ENCODE peak calls at places on chromosome 16, in ten cellular contexts. A is HL-60, Z is cardiac fibroblast, C is Caco-2, X is right lobe of liver, H is tibial nerve, Y is RWPE1, O is GM12865, T is A549, F is pancreas. E is an unnamed sample.

GRCh38 chr16:67257486-67258159 is 8.8 kb downstream of the SLC9A5 start:
- DNase-seq in A (no peak), Z (peak; percentile 55), C (no peak), X (peak; percentile 22), H (no peak), Y (no peak), O (no peak), T (no peak), F (no peak), E (no peak)

GRCh38 chr16:80544326-80544725 is 3.5 kb downstream of the DYNLRB2 start:
- DNase-seq in A (no peak), Z (no peak), C (no peak), X (no peak), H (no peak), Y (no peak), O (no peak), T (no peak), F (no peak), E (no peak)

GRCh38 chr16:66275795-66276428 is 90.6 kb upstream of the CDH5 start:
- DNase-seq in A (peak; percentile 28), Z (peak; percentile 87), C (peak; percentile 71), X (no peak), H (peak; percentile 33), Y (peak; percentile 25), O (peak; percentile 43), T (peak; percentile 65), F (no peak), E (peak; percentile 47)

GRCh38 chr16:17348042-17348783 is 122.5 kb downstream of the XYLT1 start:
- DNase-seq in A (peak; percentile 73), Z (no peak), C (no peak), X (no peak), H (no peak), Y (no peak), O (no peak), T (no peak), F (no peak), E (no peak)

GRCh38 chr16:11036868-11037410 is 92.6 kb downstream of the CLEC16A start:
- DNase-seq in A (no peak), Z (no peak), C (no peak), X (no peak), H (no peak), Y (no peak), O (no peak), T (no peak), F (no peak), E (no peak)

GRCh38 chr16:47260496-47260895 is 116.8 kb upstream of the NETO2 start:
- DNase-seq in A (no peak), Z (no peak), C (no peak), X (no peak), H (no peak), Y (no peak), O (no peak), T (no peak), F (no peak), E (no peak)

GRCh38 chr16:75774197-75774596 is 47.9 kb upstream of the CPHXL start:
- DNase-seq in A (no peak), Z (no peak), C (no peak), X (no peak), H (no peak), Y (no peak), O (no peak), T (no peak), F (no peak), E (no peak)

GRCh38 chr16:71700822-71701221 is 23.7 kb downstream of the PHLPP2 start:
- DNase-seq in A (no peak), Z (no peak), C (no peak), X (no peak), H (no peak), Y (no peak), O (no peak), T (no peak), F (no peak), E (no peak)

GRCh38 chr16:58024673-58025350 is 742 bp upstream of the MMP15 start:
- DNase-seq in A (peak; percentile 21), Z (peak; percentile 21), C (peak; percentile 97), X (peak; percentile 95), H (no peak), Y (no peak), O (peak; percentile 24), T (no peak), F (peak; percentile 90), E (no peak)

DNA sequence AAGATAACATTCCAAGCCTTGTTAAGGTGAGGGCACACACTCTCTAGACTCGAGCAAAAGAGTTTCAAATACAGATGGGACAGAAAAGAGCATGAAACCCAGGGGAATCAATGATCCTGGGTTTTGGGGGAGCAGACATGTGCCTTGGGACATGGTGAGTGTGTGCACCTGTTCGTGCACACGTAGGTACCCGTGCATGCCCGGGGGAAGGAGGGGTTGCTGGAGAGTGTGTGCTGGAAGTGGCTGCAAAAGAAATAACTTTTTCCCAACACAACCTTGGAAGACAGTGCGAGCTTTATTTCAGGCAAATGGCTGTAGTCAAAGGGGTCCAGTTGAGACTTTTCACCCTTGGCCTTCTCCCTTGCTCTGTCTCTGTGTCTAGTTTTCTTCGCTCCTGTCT is 62.6 kb downstream of the C16orf78 start:
- DNase-seq in A (no peak), Z (no peak), C (no peak), X (no peak), H (no peak), Y (no peak), O (no peak), T (no peak), F (no peak), E (no peak)
- TF ChIP-seq CTCF in A (no peak), Z (no peak), C (no peak), X (no peak), H (no peak), Y (no peak), O (no peak), T (no peak), F (no peak), E (no peak)

DNA sequence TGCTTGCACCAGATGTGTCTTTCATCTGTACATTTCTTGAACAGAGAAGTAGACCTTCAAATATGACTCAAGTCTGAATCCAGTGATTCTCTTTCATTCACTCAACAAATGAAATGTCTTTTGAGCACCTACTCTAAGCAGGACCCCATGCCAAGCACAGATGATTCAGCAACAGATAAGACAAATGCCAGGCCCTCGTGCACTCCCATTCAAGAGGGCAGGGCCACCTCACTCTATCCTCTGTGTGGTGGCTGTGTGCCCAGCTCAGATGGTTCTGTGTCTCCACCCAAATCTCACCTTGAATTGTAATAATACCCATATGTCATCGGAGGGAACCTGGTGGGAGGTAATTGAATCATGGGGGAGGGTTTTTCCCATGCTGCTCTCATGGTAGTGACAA is 74.1 kb upstream of the NKD1 start:
- DNase-seq in A (no peak), Z (no peak), C (no peak), X (no peak), H (no peak), Y (no peak), O (peak; percentile 36), T (no peak), F (no peak), E (no peak)
- TF ChIP-seq CTCF in A (no peak), Z (no peak), C (no peak), X (no peak), H (no peak), Y (no peak), O (no peak), T (no peak), F (no peak), E (no peak)

GRCh38 chr16:19523559-19524355 is at the start of gene CCP110:
- DNase-seq in A (peak; percentile 98), Z (peak; percentile 97), C (peak; percentile 92), X (peak; percentile 99), H (peak; percentile 94), Y (peak; percentile 94), O (peak; percentile 97), T (peak; percentile 95), F (peak; percentile 98), E (peak; percentile 93)

GRCh38 chr16:19522369-19523159 is 666 bp upstream of the GDE1 start:
- DNase-seq in A (no peak), Z (no peak), C (no peak), X (no peak), H (no peak), Y (no peak), O (peak; percentile 2), T (no peak), F (no peak), E (no peak)

GRCh38 chr16:19520861-19521331 is 1.0 kb downstream of the GDE1 start:
- DNase-seq in A (peak; percentile 14), Z (no peak), C (no peak), X (no peak), H (no peak), Y (no peak), O (peak; percentile 53), T (no peak), F (no peak), E (peak; percentile 20)

GRCh38 chr16:19523184-19523558 is 571 bp upstream of the CCP110 start:
- DNase-seq in A (no peak), Z (no peak), C (no peak), X (no peak), H (no peak), Y (no peak), O (peak; percentile 2), T (no peak), F (no peak), E (no peak)

DNA sequence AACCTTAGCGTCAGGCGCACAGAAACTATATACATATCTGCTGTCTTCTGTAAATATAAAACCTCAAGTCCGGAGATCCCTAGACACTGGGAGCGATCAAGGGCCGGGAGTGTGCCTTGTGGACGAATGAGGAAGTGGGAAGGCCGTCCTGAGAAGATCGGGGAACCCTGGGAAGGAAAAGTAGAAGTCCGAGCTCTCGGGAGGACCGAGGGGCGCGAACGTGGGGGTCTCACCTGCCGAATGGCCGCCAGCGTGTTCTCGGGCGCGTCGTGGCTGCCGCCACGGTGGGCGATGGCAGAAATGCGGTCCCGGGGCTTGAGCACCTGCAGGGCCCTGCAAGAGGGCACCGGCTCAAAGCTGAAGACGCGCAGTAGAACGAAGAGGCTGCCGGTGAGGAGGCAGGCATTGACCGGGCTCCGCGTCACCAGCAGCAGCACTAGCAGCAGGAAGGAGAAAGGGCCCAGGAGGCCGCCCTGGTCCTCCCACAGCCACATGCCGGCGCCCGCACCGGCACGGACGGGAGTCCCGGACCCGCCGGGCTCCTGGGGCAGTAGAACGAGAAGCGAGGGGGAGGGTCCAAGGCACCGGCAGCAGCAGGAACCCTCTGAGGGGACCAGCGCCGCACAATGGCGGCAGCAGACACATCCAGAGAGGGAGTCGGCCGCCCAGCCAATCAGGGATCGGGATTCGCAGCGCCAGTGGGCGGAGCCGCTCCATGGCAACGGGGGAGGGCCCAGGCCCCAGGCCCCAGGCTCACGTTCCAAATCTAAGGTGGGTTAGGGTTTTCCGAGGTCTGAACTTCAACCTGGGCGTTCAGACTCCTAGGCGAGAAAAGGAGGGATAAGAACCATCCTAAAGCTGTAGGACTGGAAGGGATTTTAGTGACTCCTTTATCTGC is at the start of gene GDE1:
- DNase-seq in A (peak; percentile 93), Z (peak; percentile 88), C (peak; percentile 95), X (peak; percentile 97), H (peak; percentile 92), Y (peak; percentile 95), O (peak; percentile 94), T (peak; percentile 94), F (peak; percentile 97), E (peak; percentile 93)
- TF ChIP-seq CTCF in A (no peak), Z (peak; percentile 36), C (peak; percentile 57), X (peak; percentile 45), H (peak; percentile 42), Y (peak; percentile 26), O (no peak), T (no peak), F (no peak), E (peak; percentile 57)

DNA sequence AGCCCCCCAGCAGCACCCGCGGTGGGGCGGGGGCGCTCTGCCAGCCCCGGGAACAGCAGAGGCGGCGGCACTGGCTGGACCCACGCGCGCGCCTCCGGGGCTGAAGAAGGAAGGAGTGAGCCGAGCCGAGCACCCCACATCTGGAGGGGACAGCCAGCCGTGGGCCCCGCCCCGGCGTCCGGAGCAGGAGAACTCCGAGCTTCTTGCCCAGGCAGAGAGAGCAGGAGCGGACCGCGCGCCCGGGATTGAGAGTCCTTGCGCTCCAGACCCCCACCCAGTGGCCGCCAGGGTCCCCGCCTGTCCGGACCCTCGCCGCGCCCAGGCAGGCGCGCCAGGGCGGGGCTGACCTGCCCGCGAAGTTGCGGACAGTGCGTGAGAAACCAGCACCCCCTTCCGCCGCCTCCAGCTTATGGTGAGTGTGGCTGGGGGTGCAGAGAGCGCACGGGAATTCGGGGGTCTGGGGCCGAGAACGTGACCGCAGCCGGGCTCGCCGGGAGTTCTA is 921.9 kb upstream of the EEF2KMT start:
- DNase-seq in A (no peak), Z (no peak), C (no peak), X (no peak), H (no peak), Y (no peak), O (no peak), T (no peak), F (peak; percentile 51), E (no peak)
- TF ChIP-seq CTCF in A (no peak), Z (no peak), C (no peak), X (no peak), H (no peak), Y (no peak), O (no peak), T (no peak), F (no peak), E (no peak)